ENCODE peak calls at places on chromosomes 5 and 9, in six cellular contexts. One of them, this sample, is unnamed.
A peak's percentile ranks its signal among the peaks of the same experiment; 100 is the strongest.

GRCh38 chr9:133604214-133604613 is 5.0 kb downstream of the FAM163B start:
- DNase-seq in PC-3: no peak
- DNase-seq in aorta: no peak
- DNase-seq in A673: peak; percentile 67
- DNase-seq in sigmoid colon: no peak
- DNase-seq in NT2/D1: no peak
- DNase-seq in this sample: peak; percentile 53

GRCh38 chr5:151383011-151383410 is 35.7 kb upstream of the SLC36A2 start:
- DNase-seq in PC-3: peak; percentile 55
- DNase-seq in aorta: no peak
- DNase-seq in A673: no peak
- DNase-seq in sigmoid colon: no peak
- DNase-seq in NT2/D1: no peak
- DNase-seq in this sample: no peak

GRCh38 chr5:160233215-160233614 is 3.9 kb downstream of the FABP6 start:
- DNase-seq in PC-3: no peak
- DNase-seq in aorta: no peak
- DNase-seq in A673: no peak
- DNase-seq in sigmoid colon: no peak
- DNase-seq in NT2/D1: no peak
- DNase-seq in this sample: no peak

GRCh38 chr9:133054966-133055365 is 6.8 kb upstream of the CEL start:
- DNase-seq in PC-3: no peak
- DNase-seq in aorta: no peak
- DNase-seq in A673: no peak
- DNase-seq in sigmoid colon: no peak
- DNase-seq in NT2/D1: no peak
- DNase-seq in this sample: peak; percentile 66

GRCh38 chr5:154618696-154619095 is 136.5 kb upstream of the LARP1 start:
- DNase-seq in PC-3: no peak
- DNase-seq in aorta: no peak
- DNase-seq in A673: no peak
- DNase-seq in sigmoid colon: no peak
- DNase-seq in NT2/D1: no peak
- DNase-seq in this sample: no peak

GRCh38 chr5:176700239-176700847 is 53.1 kb downstream of the TSPAN17 start:
- DNase-seq in PC-3: peak; percentile 52
- DNase-seq in aorta: no peak
- DNase-seq in A673: peak; percentile 38
- DNase-seq in sigmoid colon: no peak
- DNase-seq in NT2/D1: no peak
- DNase-seq in this sample: peak; percentile 77

GRCh38 chr9:37911271-37911681 is 7.3 kb upstream of the SLC25A51 start:
- DNase-seq in PC-3: no peak
- DNase-seq in aorta: no peak
- DNase-seq in A673: no peak
- DNase-seq in sigmoid colon: no peak
- DNase-seq in NT2/D1: no peak
- DNase-seq in this sample: no peak

GRCh38 chr9:96638606-96639364 is 16.3 kb downstream of the PRXL2C start:
- DNase-seq in PC-3: no peak
- DNase-seq in aorta: no peak
- DNase-seq in A673: no peak
- DNase-seq in sigmoid colon: no peak
- DNase-seq in NT2/D1: no peak
- DNase-seq in this sample: no peak

GRCh38 chr5:2417301-2417700 is 334.2 kb downstream of the IRX2 start:
- DNase-seq in PC-3: no peak
- DNase-seq in aorta: no peak
- DNase-seq in A673: no peak
- DNase-seq in sigmoid colon: no peak
- DNase-seq in NT2/D1: no peak
- DNase-seq in this sample: no peak

GRCh38 chr5:64769856-64770255 is 1.1 kb downstream of the CWC27 start:
- DNase-seq in PC-3: no peak
- DNase-seq in aorta: no peak
- DNase-seq in A673: no peak
- DNase-seq in sigmoid colon: no peak
- DNase-seq in NT2/D1: no peak
- DNase-seq in this sample: no peak

GRCh38 chr9:106400950-106401349 is 462.0 kb upstream of the ZNF462 start:
- DNase-seq in PC-3: no peak
- DNase-seq in aorta: no peak
- DNase-seq in A673: no peak
- DNase-seq in sigmoid colon: no peak
- DNase-seq in NT2/D1: no peak
- DNase-seq in this sample: no peak

GRCh38 chr9:128027166-128027539 is 40.0 kb downstream of the NAIF1 start:
- DNase-seq in PC-3: no peak
- DNase-seq in aorta: no peak
- DNase-seq in A673: no peak
- DNase-seq in sigmoid colon: no peak
- DNase-seq in NT2/D1: no peak
- DNase-seq in this sample: no peak

GRCh38 chr5:132747693-132748440 is 641 bp downstream of the CCNI2 start:
- DNase-seq in PC-3: no peak
- DNase-seq in aorta: no peak
- DNase-seq in A673: no peak
- DNase-seq in sigmoid colon: no peak
- DNase-seq in NT2/D1: no peak
- DNase-seq in this sample: no peak

GRCh38 chr9:116269250-116269649 is 115.7 kb downstream of the PAPPA start:
- DNase-seq in PC-3: peak; percentile 18
- DNase-seq in aorta: no peak
- DNase-seq in A673: peak; percentile 92
- DNase-seq in sigmoid colon: no peak
- DNase-seq in NT2/D1: no peak
- DNase-seq in this sample: no peak

GRCh38 chr9:135835131-135835530 is 72.2 kb downstream of the CAMSAP1 start:
- DNase-seq in PC-3: no peak
- DNase-seq in aorta: no peak
- DNase-seq in A673: no peak
- DNase-seq in sigmoid colon: no peak
- DNase-seq in NT2/D1: no peak
- DNase-seq in this sample: no peak

GRCh38 chr9:24738421-24738961 is 192.8 kb upstream of the IZUMO3 start:
- DNase-seq in PC-3: no peak
- DNase-seq in aorta: no peak
- DNase-seq in A673: no peak
- DNase-seq in sigmoid colon: no peak
- DNase-seq in NT2/D1: no peak
- DNase-seq in this sample: no peak

GRCh38 chr9:69097053-69097452 is 61.5 kb downstream of the FXN start:
- DNase-seq in PC-3: no peak
- DNase-seq in aorta: no peak
- DNase-seq in A673: no peak
- DNase-seq in sigmoid colon: no peak
- DNase-seq in NT2/D1: no peak
- DNase-seq in this sample: no peak

GRCh38 chr9:15191358-15191757 is 115.7 kb downstream of the TTC39B start:
- DNase-seq in PC-3: no peak
- DNase-seq in aorta: no peak
- DNase-seq in A673: no peak
- DNase-seq in sigmoid colon: no peak
- DNase-seq in NT2/D1: no peak
- DNase-seq in this sample: no peak

GRCh38 chr5:3351581-3352442 is 243.8 kb upstream of the IRX1 start:
- DNase-seq in PC-3: no peak
- DNase-seq in aorta: no peak
- DNase-seq in A673: no peak
- DNase-seq in sigmoid colon: peak; percentile 37
- DNase-seq in NT2/D1: no peak
- DNase-seq in this sample: no peak

GRCh38 chr9:70564464-70565190 is 150.2 kb upstream of the KLF9 start:
- DNase-seq in PC-3: no peak
- DNase-seq in aorta: no peak
- DNase-seq in A673: no peak
- DNase-seq in sigmoid colon: no peak
- DNase-seq in NT2/D1: no peak
- DNase-seq in this sample: no peak

GRCh38 chr9:70561805-70562395 is 147.4 kb upstream of the KLF9 start:
- DNase-seq in PC-3: no peak
- DNase-seq in aorta: no peak
- DNase-seq in A673: no peak
- DNase-seq in sigmoid colon: no peak
- DNase-seq in NT2/D1: no peak
- DNase-seq in this sample: no peak

GRCh38 chr9:70566066-70566465 is 151.6 kb upstream of the KLF9 start:
- DNase-seq in PC-3: no peak
- DNase-seq in aorta: no peak
- DNase-seq in A673: no peak
- DNase-seq in sigmoid colon: no peak
- DNase-seq in NT2/D1: no peak
- DNase-seq in this sample: peak; percentile 12

GRCh38 chr9:70563010-70563409 is 148.6 kb upstream of the KLF9 start:
- DNase-seq in PC-3: no peak
- DNase-seq in aorta: no peak
- DNase-seq in A673: no peak
- DNase-seq in sigmoid colon: no peak
- DNase-seq in NT2/D1: no peak
- DNase-seq in this sample: no peak

GRCh38 chr9:70563437-70564204 is 149.2 kb upstream of the KLF9 start:
- DNase-seq in PC-3: no peak
- DNase-seq in aorta: peak; percentile 56
- DNase-seq in A673: no peak
- DNase-seq in sigmoid colon: no peak
- DNase-seq in NT2/D1: no peak
- DNase-seq in this sample: no peak
- H3K4me3 ChIP-seq in PC-3: no peak overlapping the region
- H3K4me3 ChIP-seq in aorta: no peak overlapping the region
- H3K4me3 ChIP-seq in A673: no peak overlapping the region
- H3K4me3 ChIP-seq in sigmoid colon: no peak overlapping the region
- H3K4me3 ChIP-seq in NT2/D1: no peak overlapping the region
- H3K4me3 ChIP-seq in this sample: no peak overlapping the region

GRCh38 chr9:114002986-114003740 is 74.9 kb downstream of the AMBP start:
- DNase-seq in PC-3: no peak
- DNase-seq in aorta: no peak
- DNase-seq in A673: no peak
- DNase-seq in sigmoid colon: peak; percentile 42
- DNase-seq in NT2/D1: no peak
- DNase-seq in this sample: no peak

GRCh38 chr9:114005371-114006154 is 72.5 kb downstream of the AMBP start:
- DNase-seq in PC-3: no peak
- DNase-seq in aorta: no peak
- DNase-seq in A673: no peak
- DNase-seq in sigmoid colon: peak; percentile 40
- DNase-seq in NT2/D1: no peak
- DNase-seq in this sample: peak; percentile 1

GRCh38 chr9:114004221-114004716 is 73.8 kb downstream of the AMBP start:
- DNase-seq in PC-3: no peak
- DNase-seq in aorta: peak; percentile 88
- DNase-seq in A673: no peak
- DNase-seq in sigmoid colon: peak; percentile 77
- DNase-seq in NT2/D1: no peak
- DNase-seq in this sample: no peak

GRCh38 chr9:114002271-114002985 is 75.7 kb downstream of the AMBP start:
- DNase-seq in PC-3: no peak
- DNase-seq in aorta: no peak
- DNase-seq in A673: no peak
- DNase-seq in sigmoid colon: peak; percentile 57
- DNase-seq in NT2/D1: no peak
- DNase-seq in this sample: no peak

GRCh38 chr9:114003756-114004155 is 74.3 kb downstream of the AMBP start:
- DNase-seq in PC-3: no peak
- DNase-seq in aorta: no peak
- DNase-seq in A673: no peak
- DNase-seq in sigmoid colon: no peak
- DNase-seq in NT2/D1: no peak
- DNase-seq in this sample: no peak
- H3K4me1 ChIP-seq in PC-3: no peaks in the 10 kb centered on the region
- H3K4me1 ChIP-seq in aorta: no peaks in the 10 kb centered on the region
- H3K4me1 ChIP-seq in A673: peaks cover 26% of the 10 kb centered on the region
- H3K4me1 ChIP-seq in sigmoid colon: peaks cover 6% of the 10 kb centered on the region
- H3K4me1 ChIP-seq in NT2/D1: peaks cover 8% of the 10 kb centered on the region
- H3K4me1 ChIP-seq in this sample: peaks cover 17% of the 10 kb centered on the region

GRCh38 chr5:76085286-76085579 is 2.0 kb downstream of the SV2C start:
- DNase-seq in PC-3: no peak
- DNase-seq in aorta: no peak
- DNase-seq in A673: no peak
- DNase-seq in sigmoid colon: no peak
- DNase-seq in NT2/D1: no peak
- DNase-seq in this sample: no peak

GRCh38 chr5:76086060-76086459 is 2.9 kb downstream of the SV2C start:
- DNase-seq in PC-3: no peak
- DNase-seq in aorta: no peak
- DNase-seq in A673: no peak
- DNase-seq in sigmoid colon: no peak
- DNase-seq in NT2/D1: no peak
- DNase-seq in this sample: no peak

GRCh38 chr5:76083555-76084495 is 642 bp downstream of the SV2C start:
- DNase-seq in PC-3: no peak
- DNase-seq in aorta: no peak
- DNase-seq in A673: peak; percentile 54
- DNase-seq in sigmoid colon: no peak
- DNase-seq in NT2/D1: no peak
- DNase-seq in this sample: peak; percentile 15

GRCh38 chr5:76082790-76083554 is at the start of gene SV2C:
- DNase-seq in PC-3: no peak
- DNase-seq in aorta: no peak
- DNase-seq in A673: peak; percentile 52
- DNase-seq in sigmoid colon: no peak
- DNase-seq in NT2/D1: no peak
- DNase-seq in this sample: peak; percentile 37

DNA sequence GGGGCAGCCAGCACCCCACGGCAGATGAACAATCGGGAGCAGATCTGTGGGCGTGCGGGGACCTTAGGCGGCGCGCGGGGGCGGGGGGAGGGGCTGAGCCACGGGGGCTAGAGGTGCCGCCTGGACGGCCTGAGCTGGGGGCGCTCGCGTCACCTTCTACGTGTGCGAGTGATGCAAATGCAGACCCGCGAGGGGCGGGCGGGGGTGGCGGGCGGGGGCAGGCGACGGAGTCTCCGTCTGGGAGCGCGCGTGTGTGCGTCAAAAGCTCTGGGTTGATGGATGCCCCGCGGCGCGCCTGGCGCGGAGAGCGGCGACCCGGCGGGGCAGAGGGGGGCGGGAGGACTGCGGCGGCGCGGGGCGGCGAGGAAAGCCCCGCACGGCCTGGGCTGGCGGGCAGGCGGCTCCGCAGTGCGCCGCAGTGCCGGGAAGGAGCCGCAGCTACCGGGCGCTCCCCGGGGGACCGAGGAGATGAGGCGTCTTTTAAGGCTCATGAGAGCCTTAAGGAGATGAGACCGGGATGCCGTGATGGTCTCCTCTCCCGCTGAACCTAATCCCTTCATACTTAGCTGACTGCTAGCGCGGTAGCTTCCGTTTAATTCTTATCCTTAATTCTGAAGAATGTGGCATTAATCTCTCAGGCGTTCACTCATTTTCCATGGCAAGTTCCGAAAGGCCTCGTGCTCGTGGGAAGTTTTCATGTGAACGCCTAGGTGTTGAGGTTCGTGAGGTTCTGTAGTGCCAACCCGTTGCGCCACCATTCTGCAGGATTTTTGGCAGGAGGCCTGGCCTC is 1.5 kb downstream of the SV2C start:
- DNase-seq in PC-3: no peak
- DNase-seq in aorta: no peak
- DNase-seq in A673: peak; percentile 63
- DNase-seq in sigmoid colon: no peak
- DNase-seq in NT2/D1: no peak
- DNase-seq in this sample: peak; percentile 34
- H3K4me3 ChIP-seq in PC-3: no peak overlapping the region
- H3K4me3 ChIP-seq in aorta: no peak overlapping the region
- H3K4me3 ChIP-seq in A673: peak overlapping the region; percentile 47
- H3K4me3 ChIP-seq in sigmoid colon: peak overlapping the region; percentile 16
- H3K4me3 ChIP-seq in NT2/D1: peak overlapping the region; percentile 51
- H3K4me3 ChIP-seq in this sample: peak overlapping the region; percentile 32

GRCh38 chr9:131672451-131672850 is 67.4 kb downstream of the RAPGEF1 start:
- DNase-seq in PC-3: no peak
- DNase-seq in aorta: no peak
- DNase-seq in A673: no peak
- DNase-seq in sigmoid colon: no peak
- DNase-seq in NT2/D1: no peak
- DNase-seq in this sample: no peak
- H3K4me1 ChIP-seq in PC-3: peaks cover 37% of the 10 kb centered on the region
- H3K4me1 ChIP-seq in aorta: peaks cover 8% of the 10 kb centered on the region
- H3K4me1 ChIP-seq in A673: peaks cover 54% of the 10 kb centered on the region
- H3K4me1 ChIP-seq in sigmoid colon: peaks cover 79% of the 10 kb centered on the region
- H3K4me1 ChIP-seq in NT2/D1: peaks cover 30% of the 10 kb centered on the region
- H3K4me1 ChIP-seq in this sample: peaks cover 17% of the 10 kb centered on the region

This sample was measured in BE2C.